ENCODE peak calls at places on chromosomes 3 and 15, in seven cellular contexts. H, C, V, N, Q, R and U are unnamed samples.

GRCh38 chr15:80844011-80844732 is 65.0 kb downstream of the CEMIP start:
- DNase-seq in H (no peak), C (no peak), V (no peak), N (no peak), Q (peak), R (peak), U (no peak)

GRCh38 chr15:62880278-62880677 is 162.3 kb upstream of the TPM1 start:
- DNase-seq in H (no peak), C (no peak), V (no peak), N (no peak), Q (no peak), R (no peak), U (no peak)

GRCh38 chr3:172129868-172130751 is 90.7 kb downstream of the FNDC3B start:
- DNase-seq in H (no peak), C (peak), V (peak), N (peak), Q (peak), R (peak), U (peak)

GRCh38 chr3:64048631-64049061 is 25.4 kb upstream of the PSMD6 start:
- DNase-seq in H (no peak), C (no peak), V (no peak), N (no peak), Q (no peak), R (no peak), U (no peak)

GRCh38 chr15:74519311-74519710 is 21.7 kb upstream of the ARID3B start:
- DNase-seq in H (no peak), C (no peak), V (no peak), N (no peak), Q (no peak), R (no peak), U (no peak)

GRCh38 chr3:35549690-35550089 is 89.6 kb upstream of the ARPP21 start:
- DNase-seq in H (no peak), C (peak), V (no peak), N (no peak), Q (no peak), R (no peak), U (no peak)

GRCh38 chr15:61398310-61398709 is 169.2 kb upstream of the RORA start:
- DNase-seq in H (no peak), C (no peak), V (no peak), N (no peak), Q (no peak), R (no peak), U (no peak)

GRCh38 chr3:113274425-113274824 is 63.1 kb downstream of the BOC start:
- DNase-seq in H (no peak), C (no peak), V (peak), N (no peak), Q (peak), R (no peak), U (no peak)

GRCh38 chr3:112364291-112364690 is 31.3 kb downstream of the CD200 start:
- DNase-seq in H (no peak), C (no peak), V (no peak), N (no peak), Q (no peak), R (no peak), U (no peak)

GRCh38 chr3:11093823-11094340 is 60.4 kb upstream of the HRH1 start:
- DNase-seq in H (no peak), C (no peak), V (no peak), N (no peak), Q (peak), R (no peak), U (no peak)

GRCh38 chr3:112773864-112774263 is 72.8 kb downstream of the CD200R1L start:
- DNase-seq in H (no peak), C (no peak), V (no peak), N (no peak), Q (no peak), R (no peak), U (no peak)

GRCh38 chr15:77311020-77311419 is 108.9 kb downstream of the PEAK1 start:
- DNase-seq in H (no peak), C (no peak), V (no peak), N (no peak), Q (no peak), R (no peak), U (no peak)

GRCh38 chr3:143329567-143330164 is 210.1 kb downstream of the CHST2 start:
- DNase-seq in H (no peak), C (no peak), V (no peak), N (no peak), Q (peak), R (no peak), U (no peak)

GRCh38 chr3:23425410-23425809 is 222.3 kb downstream of the UBE2E2 start:
- DNase-seq in H (no peak), C (no peak), V (no peak), N (no peak), Q (no peak), R (no peak), U (no peak)

DNA sequence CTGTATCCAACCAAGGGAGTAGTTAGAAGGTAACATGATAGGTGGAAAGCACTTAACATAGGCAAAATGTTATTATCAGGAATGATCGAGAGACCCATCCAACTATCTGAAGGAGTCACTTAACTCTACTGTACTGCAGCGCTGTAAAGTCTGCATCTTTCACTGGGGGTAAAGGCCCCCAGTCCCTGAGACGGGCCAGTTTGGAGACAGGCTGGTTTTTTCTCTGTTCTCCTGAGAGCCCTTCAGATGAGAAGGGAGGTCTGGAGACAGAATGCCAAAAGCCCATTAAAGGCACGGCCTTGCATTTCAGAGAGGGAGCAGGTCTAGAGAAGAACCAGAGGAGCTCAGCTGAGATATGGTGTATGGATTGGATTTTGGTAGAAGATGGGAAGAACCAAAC is 71.3 kb upstream of the CGNL1 start:
- DNase-seq in H (no peak), C (no peak), V (no peak), N (no peak), Q (no peak), R (no peak), U (no peak)
- H3K4me3 ChIP-seq in H (no peak), C (no peak), V (no peak), N (no peak), Q (no peak), R (no peak), U (no peak)

DNA sequence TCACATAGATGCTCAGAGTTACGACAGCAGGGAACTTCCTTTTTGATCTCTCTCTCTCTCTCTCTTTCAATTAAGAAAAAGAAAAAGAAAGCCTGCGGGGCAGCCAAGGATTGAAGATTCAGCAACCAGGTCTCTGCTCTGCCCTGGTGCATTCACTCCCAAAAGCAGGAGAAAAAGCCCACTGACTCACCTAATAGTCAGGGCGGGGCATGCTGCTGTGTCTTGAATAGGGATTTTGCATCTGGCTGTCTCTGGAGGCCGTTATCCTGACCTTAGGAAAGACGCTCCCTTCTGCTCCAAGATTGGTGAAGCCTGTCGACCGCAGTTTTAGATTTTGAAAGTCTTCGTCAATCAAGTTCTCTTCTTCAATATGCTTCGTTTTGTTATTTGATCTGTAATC is 20.8 kb upstream of the ITGB5 start:
- DNase-seq in H (peak), C (no peak), V (no peak), N (no peak), Q (no peak), R (no peak), U (no peak)
- H3K27ac ChIP-seq in H (no peak), C (no peak), V (no peak), N (no peak), Q (no peak), R (no peak), U (no peak)

GRCh38 chr3:87791248-87792027 is 267.4 kb downstream of the CGGBP1 start:
- DNase-seq in H (no peak), C (no peak), V (no peak), N (no peak), Q (no peak), R (no peak), U (no peak)

GRCh38 chr3:87793322-87793877 is 265.4 kb downstream of the CGGBP1 start:
- DNase-seq in H (peak), C (no peak), V (no peak), N (no peak), Q (no peak), R (no peak), U (no peak)

GRCh38 chr3:87788516-87788915 is 270.3 kb downstream of the CGGBP1 start:
- DNase-seq in H (no peak), C (no peak), V (no peak), N (no peak), Q (no peak), R (no peak), U (no peak)

GRCh38 chr3:87792532-87793321 is 266.1 kb downstream of the CGGBP1 start:
- DNase-seq in H (peak), C (no peak), V (no peak), N (no peak), Q (peak), R (no peak), U (no peak)

DNA sequence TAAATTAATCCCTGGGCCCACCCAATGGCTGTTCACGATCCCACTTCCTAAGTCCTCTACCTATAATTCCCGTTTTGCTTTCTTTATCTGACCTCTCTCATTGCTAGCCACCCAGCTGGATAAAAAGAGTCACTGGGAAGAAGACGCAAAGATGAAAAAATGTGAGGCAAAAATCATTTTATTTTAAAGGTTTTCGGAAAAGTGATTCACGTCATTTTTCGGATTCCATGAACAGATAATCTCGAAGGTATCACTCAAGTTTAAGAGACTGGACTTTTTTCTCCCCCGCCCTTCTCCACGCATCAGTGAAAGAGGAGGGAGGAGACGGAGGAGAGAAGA is 266.6 kb downstream of the CGGBP1 start:
- DNase-seq in H (no peak), C (no peak), V (no peak), N (no peak), Q (no peak), R (no peak), U (no peak)
- H3K4me3 ChIP-seq in H (peak), C (peak), V (no peak), N (peak), Q (peak), R (no peak), U (peak)

GRCh38 chr3:37052860-37053259 is 59.5 kb downstream of the MLH1 start:
- DNase-seq in H (no peak), C (no peak), V (no peak), N (no peak), Q (no peak), R (no peak), U (no peak)
- H3K27ac ChIP-seq in H (no peak), C (peak), V (no peak), N (peak), Q (peak), R (no peak), U (no peak)

GRCh38 chr15:31472636-31473383 is 146.2 kb downstream of the KLF13 start:
- DNase-seq in H (no peak), C (peak), V (no peak), N (no peak), Q (no peak), R (no peak), U (no peak)
- H3K4me3 ChIP-seq in H (no peak), C (no peak), V (no peak), N (no peak), Q (no peak), R (no peak), U (no peak)

DNA sequence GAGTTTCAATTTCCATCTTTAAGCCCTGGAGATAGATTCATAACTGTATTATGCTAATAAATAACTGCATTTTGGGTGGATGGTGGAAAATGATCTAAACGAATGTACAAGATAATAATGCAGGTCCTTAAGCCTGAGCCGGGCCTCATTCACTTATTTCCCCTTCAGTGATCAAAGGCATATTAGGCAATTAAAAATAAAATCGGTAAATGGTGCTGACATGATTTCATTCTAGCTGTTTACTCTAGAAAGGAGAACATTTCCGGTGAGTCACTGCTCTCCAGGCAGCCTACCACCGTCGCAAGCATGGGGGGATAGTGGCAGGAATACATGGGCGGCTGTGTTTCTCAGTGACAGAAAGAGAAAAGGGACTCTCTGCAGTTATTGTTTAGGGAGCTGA is 58.3 kb upstream of the SLC24A5 start:
- DNase-seq in H (no peak), C (no peak), V (no peak), N (no peak), Q (no peak), R (no peak), U (no peak)
- H3K27ac ChIP-seq in H (no peak), C (no peak), V (no peak), N (no peak), Q (no peak), R (no peak), U (no peak)

GRCh38 chr3:37887824-37888223 is 26.1 kb downstream of the CTDSPL start:
- DNase-seq in H (no peak), C (no peak), V (no peak), N (no peak), Q (no peak), R (no peak), U (no peak)
- H3K4me3 ChIP-seq in H (no peak), C (no peak), V (no peak), N (no peak), Q (no peak), R (no peak), U (no peak)

DNA sequence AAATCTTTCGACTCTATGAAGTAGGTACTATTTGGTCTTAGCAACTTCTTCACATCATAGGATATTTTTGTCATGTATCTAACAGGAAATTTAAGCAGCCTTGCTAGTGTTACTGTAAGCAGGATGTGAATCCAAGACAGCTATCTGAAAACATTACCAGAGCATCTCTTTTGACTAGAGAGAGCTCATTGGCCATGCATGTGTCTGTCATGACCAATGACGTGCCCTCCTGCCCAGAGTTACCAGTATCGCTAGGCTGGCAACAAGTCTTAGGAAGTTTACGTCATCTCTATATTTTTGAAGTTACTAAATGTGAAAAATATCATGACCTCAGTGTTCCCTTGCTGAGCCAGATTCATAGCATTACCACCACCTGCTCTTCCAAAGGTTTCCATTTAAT is 130.9 kb upstream of the TP63 start:
- DNase-seq in H (no peak), C (no peak), V (no peak), N (no peak), Q (no peak), R (no peak), U (no peak)
- H3K27ac ChIP-seq in H (no peak), C (no peak), V (no peak), N (no peak), Q (no peak), R (no peak), U (no peak)